ENCODE peak calls at places on chromosome 19, in ten cellular contexts. One of them, this sample, is unnamed.

GRCh38 chr19:42594617-42595489 is at the start of gene CEACAM8:
- DNase-seq in GF-D8: no peak
- DNase-seq in activated CD8-positive, alpha-beta memory T cell treated with anti-CD3 and anti-CD28 coated beads, Interleukin-2, amount 50 U/mL, for 4 hours: no peak
- DNase-seq in T-cell: no peak
- DNase-seq in stomach: no peak
- DNase-seq in nephron progenitor cell: no peak
- DNase-seq in CD4-positive, alpha-beta T cell: no peak
- DNase-seq in myocyte: no peak
- DNase-seq in effector CD4-positive, alpha-beta T cell: no peak
- DNase-seq in HTR-8/SVneo: no peak
- DNase-seq in this sample: no peak

GRCh38 chr19:42287017-42287825 is 14.7 kb upstream of the PRR19 start:
- DNase-seq in myocyte: no peak
- DNase-seq in GF-D8: no peak
- DNase-seq in CD4-positive, alpha-beta T cell: no peak
- DNase-seq in stomach: no peak
- DNase-seq in activated CD8-positive, alpha-beta memory T cell treated with anti-CD3 and anti-CD28 coated beads, Interleukin-2, amount 50 U/mL, for 4 hours: peak
- DNase-seq in nephron progenitor cell: no peak
- DNase-seq in HTR-8/SVneo: no peak
- DNase-seq in effector CD4-positive, alpha-beta T cell: no peak
- DNase-seq in T-cell: no peak
- DNase-seq in this sample: no peak

GRCh38 chr19:5718032-5718578 is 1.8 kb downstream of the LONP1 start:
- DNase-seq in CD4-positive, alpha-beta T cell: no peak
- DNase-seq in T-cell: no peak
- DNase-seq in HTR-8/SVneo: no peak
- DNase-seq in myocyte: peak
- DNase-seq in activated CD8-positive, alpha-beta memory T cell treated with anti-CD3 and anti-CD28 coated beads, Interleukin-2, amount 50 U/mL, for 4 hours: peak
- DNase-seq in nephron progenitor cell: no peak
- DNase-seq in effector CD4-positive, alpha-beta T cell: no peak
- DNase-seq in GF-D8: no peak
- DNase-seq in stomach: no peak
- DNase-seq in this sample: no peak

GRCh38 chr19:18233224-18233825 is 7.1 kb upstream of the PDE4C start:
- DNase-seq in myocyte: no peak
- DNase-seq in activated CD8-positive, alpha-beta memory T cell treated with anti-CD3 and anti-CD28 coated beads, Interleukin-2, amount 50 U/mL, for 4 hours: peak
- DNase-seq in T-cell: peak
- DNase-seq in nephron progenitor cell: peak
- DNase-seq in stomach: peak
- DNase-seq in effector CD4-positive, alpha-beta T cell: peak
- DNase-seq in HTR-8/SVneo: peak
- DNase-seq in GF-D8: no peak
- DNase-seq in CD4-positive, alpha-beta T cell: peak
- DNase-seq in this sample: peak

GRCh38 chr19:7912144-7912696 is 2.4 kb upstream of the TGFBR3L start:
- DNase-seq in nephron progenitor cell: no peak
- DNase-seq in T-cell: no peak
- DNase-seq in effector CD4-positive, alpha-beta T cell: no peak
- DNase-seq in stomach: no peak
- DNase-seq in HTR-8/SVneo: no peak
- DNase-seq in activated CD8-positive, alpha-beta memory T cell treated with anti-CD3 and anti-CD28 coated beads, Interleukin-2, amount 50 U/mL, for 4 hours: no peak
- DNase-seq in GF-D8: no peak
- DNase-seq in myocyte: no peak
- DNase-seq in CD4-positive, alpha-beta T cell: no peak
- DNase-seq in this sample: no peak

GRCh38 chr19:31110331-31110730 is 238.9 kb downstream of the TSHZ3 start:
- DNase-seq in GF-D8: no peak
- DNase-seq in myocyte: peak
- DNase-seq in CD4-positive, alpha-beta T cell: peak
- DNase-seq in T-cell: no peak
- DNase-seq in activated CD8-positive, alpha-beta memory T cell treated with anti-CD3 and anti-CD28 coated beads, Interleukin-2, amount 50 U/mL, for 4 hours: no peak
- DNase-seq in nephron progenitor cell: peak
- DNase-seq in HTR-8/SVneo: peak
- DNase-seq in effector CD4-positive, alpha-beta T cell: no peak
- DNase-seq in stomach: no peak
- DNase-seq in this sample: no peak

GRCh38 chr19:48194041-48194871 is 23.8 kb downstream of the ZSWIM9 start:
- DNase-seq in activated CD8-positive, alpha-beta memory T cell treated with anti-CD3 and anti-CD28 coated beads, Interleukin-2, amount 50 U/mL, for 4 hours: peak
- DNase-seq in myocyte: no peak
- DNase-seq in CD4-positive, alpha-beta T cell: peak
- DNase-seq in stomach: no peak
- DNase-seq in T-cell: no peak
- DNase-seq in HTR-8/SVneo: no peak
- DNase-seq in nephron progenitor cell: peak
- DNase-seq in effector CD4-positive, alpha-beta T cell: peak
- DNase-seq in GF-D8: no peak
- DNase-seq in this sample: peak

GRCh38 chr19:58553799-58554493 is 959 bp downstream of the CHMP2A start:
- DNase-seq in effector CD4-positive, alpha-beta T cell: no peak
- DNase-seq in activated CD8-positive, alpha-beta memory T cell treated with anti-CD3 and anti-CD28 coated beads, Interleukin-2, amount 50 U/mL, for 4 hours: no peak
- DNase-seq in stomach: no peak
- DNase-seq in T-cell: no peak
- DNase-seq in GF-D8: no peak
- DNase-seq in HTR-8/SVneo: no peak
- DNase-seq in CD4-positive, alpha-beta T cell: no peak
- DNase-seq in myocyte: no peak
- DNase-seq in nephron progenitor cell: no peak
- DNase-seq in this sample: no peak

GRCh38 chr19:48928164-48929005 is 5.1 kb upstream of the DHDH start:
- DNase-seq in T-cell: no peak
- DNase-seq in myocyte: peak
- DNase-seq in CD4-positive, alpha-beta T cell: no peak
- DNase-seq in stomach: peak
- DNase-seq in activated CD8-positive, alpha-beta memory T cell treated with anti-CD3 and anti-CD28 coated beads, Interleukin-2, amount 50 U/mL, for 4 hours: no peak
- DNase-seq in GF-D8: no peak
- DNase-seq in effector CD4-positive, alpha-beta T cell: no peak
- DNase-seq in HTR-8/SVneo: no peak
- DNase-seq in nephron progenitor cell: no peak
- DNase-seq in this sample: no peak

This sample was measured in activated gamma-delta T cell treated with Interleukin-2 at 50 U/mL for 16 hours.